ENCODE peak calls at places on chromosomes 4 and X, in four cellular contexts. D is GM23248, U is epithelial cell of prostate, M is AG04450. H is an unnamed sample.

GRCh38 chr4:159484861-159485260 is 382.0 kb downstream of the RAPGEF2 start:
- DNase-seq in D (no peak), U (no peak), M (no peak), H (no peak)

GRCh38 chr4:77308843-77309242 is 151.8 kb downstream of the CCNG2 start:
- DNase-seq in D (peak; percentile 71), U (no peak), M (peak; percentile 1), H (no peak)

GRCh38 chr4:69518543-69519198 is 23.0 kb upstream of the UGT2B4 start:
- DNase-seq in D (no peak), U (no peak), M (no peak), H (no peak)

GRCh38 chr4:186449954-186450353 is 105.4 kb downstream of the MTNR1A start:
- DNase-seq in D (no peak), U (no peak), M (no peak), H (no peak)

GRCh38 chrX:133988010-133988409 is 2.6 kb upstream of the GPC3 start:
- DNase-seq in D (no peak), U (no peak), M (no peak), H (no peak)

GRCh38 chrX:9670136-9670905 is 95.3 kb downstream of the GPR143 start:
- DNase-seq in D (peak; percentile 13), U (no peak), M (no peak), H (no peak)

GRCh38 chr4:173934201-173934600 is 349.3 kb downstream of the FBXO8 start:
- DNase-seq in D (peak; percentile 56), U (no peak), M (no peak), H (no peak)

GRCh38 chrX:103124284-103124683 is 31.3 kb upstream of the NXF3 start:
- DNase-seq in D (no peak), U (no peak), M (no peak), H (no peak)

GRCh38 chr4:111602848-111603247 is 542.4 kb upstream of the FAM241A start:
- DNase-seq in D (peak; percentile 45), U (no peak), M (no peak), H (no peak)

GRCh38 chr4:7156273-7157139 is 35.8 kb upstream of the SORCS2 start:
- DNase-seq in D (peak; percentile 22), U (no peak), M (no peak), H (no peak)

GRCh38 chr4:40722576-40723161 is 27.1 kb upstream of the NSUN7 start:
- DNase-seq in D (no peak), U (peak; percentile 61), M (no peak), H (no peak)

GRCh38 chrX:39762266-39762841 is 335.4 kb downstream of the BCOR start:
- DNase-seq in D (no peak), U (no peak), M (no peak), H (no peak)

GRCh38 chr4:74873545-74874295 is 59.2 kb upstream of the PARM1 start:
- DNase-seq in D (no peak), U (no peak), M (no peak), H (no peak)

GRCh38 chr4:128271551-128271950 is 16.1 kb downstream of the PGRMC2 start:
- DNase-seq in D (no peak), U (no peak), M (no peak), H (no peak)

GRCh38 chr4:52957220-52957686 is 95.1 kb downstream of the RASL11B start:
- DNase-seq in D (peak; percentile 23), U (no peak), M (no peak), H (no peak)

GRCh38 chr4:30642520-30642919 is 77.6 kb upstream of the PCDH7 start:
- DNase-seq in D (no peak), U (no peak), M (no peak), H (no peak)

GRCh38 chr4:6701371-6701770 is 7.7 kb downstream of the S100P start:
- DNase-seq in D (no peak), U (no peak), M (no peak), H (no peak)

GRCh38 chr4:2756691-2757350 is 685 bp upstream of the TNIP2 start:
- DNase-seq in D (no peak), U (no peak), M (no peak), H (no peak)

GRCh38 chrX:72180539-72180938 is 1.0 kb upstream of the PIN4 start:
- DNase-seq in D (no peak), U (no peak), M (no peak), H (no peak)

GRCh38 chr4:96154676-96155075 is 314.8 kb downstream of the PDHA2 start:
- DNase-seq in D (no peak), U (no peak), M (no peak), H (no peak)

GRCh38 chr4:7187297-7187592 is 5.1 kb upstream of the SORCS2 start:
- DNase-seq in D (no peak), U (no peak), M (no peak), H (no peak)

GRCh38 chr4:136643416-136643815 is 888.9 kb downstream of the PCDH18 start:
- DNase-seq in D (no peak), U (no peak), M (no peak), H (no peak)

GRCh38 chr4:2923141-2923551 is 40.1 kb downstream of the NOP14 start:
- DNase-seq in D (no peak), U (no peak), M (no peak), H (no peak)

GRCh38 chrX:81201692-81202412 is at the start of the genes HMGN5 and SH3BGRL:
- DNase-seq in D (peak; percentile 92), U (peak; percentile 10), M (peak; percentile 73), H (peak; percentile 28)
- H3K27ac ChIP-seq in D (peak within 1 kb of the TSS; percentile 96), U (peak within 1 kb of the TSS; percentile 71), M (peak within 1 kb of the TSS; percentile 90), H (peak within 1 kb of the TSS; percentile 83)

GRCh38 chr4:76306882-76307669 is 543 bp downstream of the STBD1 start:
- DNase-seq in D (peak; percentile 90), U (no peak), M (no peak), H (no peak)

GRCh38 chr4:76302856-76303438 is 3.6 kb upstream of the STBD1 start:
- DNase-seq in D (no peak), U (no peak), M (no peak), H (no peak)

GRCh38 chr4:76307670-76308014 is 1.1 kb downstream of the STBD1 start:
- DNase-seq in D (peak; percentile 26), U (no peak), M (no peak), H (no peak)

GRCh38 chr4:76305971-76306881 is at the start of gene STBD1:
- DNase-seq in D (peak; percentile 83), U (no peak), M (peak; percentile 15), H (no peak)

DNA sequence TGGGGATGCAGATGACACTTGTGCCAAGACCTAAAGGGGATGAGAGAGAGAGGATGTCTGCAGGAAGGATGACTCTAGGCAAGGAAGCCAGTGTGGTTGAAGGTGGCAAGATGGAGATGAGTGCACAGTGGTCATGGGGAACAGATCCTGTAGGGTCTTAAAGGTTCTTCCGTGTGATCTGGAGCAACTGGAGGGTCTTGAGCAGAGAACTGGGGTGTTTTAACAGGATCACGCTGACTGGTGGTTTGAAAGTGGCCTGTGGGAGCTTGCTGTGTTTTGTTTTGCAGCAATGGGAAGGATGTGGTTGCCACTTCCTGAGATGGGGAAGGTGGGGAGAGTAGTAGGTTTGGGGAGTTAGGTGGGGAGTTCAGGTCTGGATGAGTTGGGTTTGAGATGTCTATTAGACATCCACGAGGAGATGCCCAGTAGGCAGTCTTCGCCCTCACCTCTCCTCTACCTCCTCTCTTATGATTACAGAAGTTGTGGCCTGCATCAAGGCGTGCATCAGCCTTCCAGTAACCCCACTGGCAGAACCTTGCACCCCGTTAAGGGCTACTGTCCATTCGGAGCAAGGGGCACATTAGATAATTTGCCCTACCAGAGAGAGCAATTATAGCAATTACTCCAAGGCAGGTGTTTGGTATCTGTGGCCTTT is 1.4 kb upstream of the STBD1 start:
- DNase-seq in D (no peak), U (no peak), M (no peak), H (no peak)
- H3K27ac ChIP-seq in D (no peak overlapping the region), U (no peak overlapping the region), M (no peak overlapping the region), H (no peak overlapping the region)

DNA sequence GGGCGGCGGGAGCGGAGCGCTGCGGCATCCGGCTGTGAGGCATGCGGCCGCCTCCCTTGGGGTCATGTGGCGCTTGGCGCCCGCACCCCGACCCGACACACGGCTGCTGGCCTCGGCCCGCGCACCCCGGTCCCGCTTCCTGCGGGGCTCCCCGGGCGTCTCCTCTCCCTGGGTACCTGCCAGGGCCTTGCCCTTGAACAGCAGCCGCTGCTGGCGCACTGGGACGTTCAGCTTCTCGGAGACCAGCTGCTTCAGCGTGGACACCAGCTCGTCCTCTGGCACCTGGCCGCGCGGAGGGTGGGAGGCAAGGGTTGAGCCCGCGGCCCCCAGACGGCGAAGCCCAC is 391 bp downstream of the UBL4A start:
- DNase-seq in D (peak; percentile 58), U (no peak), M (no peak), H (no peak)
- H3K27ac ChIP-seq in D (peak overlapping the region; percentile 39), U (peak overlapping the region; percentile 65), M (no peak overlapping the region), H (no peak overlapping the region)

GRCh38 chrX:2513120-2513664 is 12.4 kb upstream of the DHRSX start:
- DNase-seq in D (no peak), U (no peak), M (no peak), H (no peak)
- H3K27ac ChIP-seq in D (no peak overlapping the region), U (no peak overlapping the region), M (no peak overlapping the region), H (no peak overlapping the region)

DNA sequence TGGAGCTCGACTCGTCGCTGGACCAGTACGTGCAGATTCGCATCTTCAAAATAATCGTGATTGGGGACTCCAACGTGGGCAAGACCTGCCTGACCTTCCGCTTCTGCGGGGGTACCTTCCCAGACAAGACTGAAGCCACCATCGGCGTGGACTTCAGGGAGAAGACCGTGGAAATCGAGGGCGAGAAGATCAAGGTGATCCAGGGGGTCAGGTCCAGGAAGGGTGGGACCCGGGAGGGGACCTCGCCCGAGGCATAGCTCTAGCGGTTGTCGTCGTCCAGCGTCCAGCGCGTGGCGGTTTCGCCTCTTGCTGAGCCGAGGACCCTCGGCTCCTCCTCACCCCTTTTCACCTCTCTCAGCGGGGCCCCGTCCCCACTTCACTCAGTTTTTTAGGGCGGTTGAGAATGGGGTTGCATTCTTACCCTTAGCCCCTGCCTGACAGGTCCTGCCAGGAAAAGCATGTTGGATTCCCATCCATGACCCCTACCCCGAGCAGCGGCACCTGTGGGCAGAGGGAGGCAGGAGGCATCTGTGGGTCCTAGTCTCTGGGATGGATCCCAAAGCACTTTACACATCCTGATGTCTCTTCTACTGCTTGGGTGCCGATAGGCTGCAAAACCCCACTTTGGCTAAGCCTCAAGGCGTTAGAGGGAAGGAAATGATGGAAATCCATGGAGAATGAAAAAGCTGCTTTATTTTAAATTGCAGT is 519 bp downstream of the RAB33A start:
- DNase-seq in D (no peak), U (no peak), M (no peak), H (no peak)
- H3K27ac ChIP-seq in D (peak overlapping the region; percentile 99), U (no peak overlapping the region), M (no peak overlapping the region), H (peak overlapping the region; percentile 89)

GRCh38 chrX:12791253-12792228 is at the start of gene PRPS2:
- DNase-seq in D (peak; percentile 56), U (no peak), M (no peak), H (peak; percentile 42)
- H3K27ac ChIP-seq in D (no peak within 1 kb of the TSS), U (no peak within 1 kb of the TSS), M (no peak within 1 kb of the TSS), H (peak within 1 kb of the TSS; percentile 36)

GRCh38 chrX:74534569-74535038 is 79.8 kb downstream of the RLIM start:
- DNase-seq in D (peak; percentile 72), U (no peak), M (no peak), H (no peak)
- H3K27ac ChIP-seq in D (peak overlapping the region; percentile 80), U (peak overlapping the region; percentile 79), M (peak overlapping the region; percentile 89), H (no peak overlapping the region)